ENCODE peak calls at places on chromosomes 13 and 19, in four cellular contexts. F, N, S and O are unnamed samples.

GRCh38 chr13:73397486-73398020 is 338.7 kb downstream of the KLF5 start:
- ATAC-seq in F (no peak), N (no peak), S (no peak), O (no peak)

GRCh38 chr13:71306821-71307220 is 560.2 kb downstream of the DACH1 start:
- ATAC-seq in F (no peak), N (no peak), S (no peak), O (no peak)

GRCh38 chr13:42330991-42331390 is 59.0 kb downstream of the AKAP11 start:
- ATAC-seq in F (no peak), N (no peak), S (no peak), O (no peak)

GRCh38 chr13:30654430-30654829 is 36.7 kb downstream of the USPL1 start:
- ATAC-seq in F (no peak), N (no peak), S (no peak), O (no peak)

GRCh38 chr19:17842663-17843313 is 5.0 kb downstream of the JAK3 start:
- ATAC-seq in F (no peak), N (no peak), S (no peak), O (peak; percentile 2)

GRCh38 chr13:67075239-67075638 is 154.9 kb downstream of the PCDH9 start:
- ATAC-seq in F (no peak), N (peak; percentile 68), S (peak; percentile 79), O (no peak)

GRCh38 chr13:60112771-60113170 is 51.0 kb downstream of the DIAPH3 start:
- ATAC-seq in F (no peak), N (no peak), S (no peak), O (no peak)

GRCh38 chr13:21402586-21403307 is 56.4 kb downstream of the ZDHHC20 start:
- ATAC-seq in F (peak; percentile 70), N (no peak), S (no peak), O (peak; percentile 71)

GRCh38 chr19:45616709-45617027 is 14.7 kb upstream of the GPR4 start:
- ATAC-seq in F (no peak), N (no peak), S (no peak), O (no peak)

GRCh38 chr19:49132974-49133609 is 13.7 kb downstream of the PPFIA3 start:
- ATAC-seq in F (no peak), N (peak; percentile 15), S (peak; percentile 42), O (peak; percentile 2)

GRCh38 chr13:37138917-37139316 is 33.5 kb upstream of the CSNK1A1L start:
- ATAC-seq in F (no peak), N (no peak), S (no peak), O (no peak)

GRCh38 chr13:21020581-21020980 is 40.8 kb downstream of the LATS2 start:
- ATAC-seq in F (no peak), N (peak; percentile 34), S (peak; percentile 62), O (no peak)

GRCh38 chr19:3068071-3068470 is 5.8 kb upstream of the TLE5 start:
- ATAC-seq in F (no peak), N (no peak), S (no peak), O (peak; percentile 5)

GRCh38 chr13:44870456-44870929 is 118.8 kb downstream of the NUFIP1 start:
- ATAC-seq in F (peak; percentile 38), N (peak; percentile 40), S (peak; percentile 89), O (peak; percentile 51)

GRCh38 chr13:45817833-45818232 is 33.7 kb downstream of the SIAH3 start:
- ATAC-seq in F (peak; percentile 73), N (no peak), S (no peak), O (no peak)